ENCODE peak calls at places on chromosome 20, in four cellular contexts. One of them, this sample, is unnamed.

GRCh38 chr20:50354690-50355592 is 155.2 kb upstream of the PTPN1 start:
- DNase-seq in BE2C: no peak
- DNase-seq in retinal pigment epithelial cell: no peak
- DNase-seq in transverse colon: peak
- DNase-seq in this sample: no peak

GRCh38 chr20:52150440-52151258 is 40.9 kb downstream of the ZFP64 start:
- DNase-seq in BE2C: peak
- DNase-seq in retinal pigment epithelial cell: no peak
- DNase-seq in transverse colon: no peak
- DNase-seq in this sample: peak

GRCh38 chr20:1803216-1804128 is 91.7 kb upstream of the SIRPA start:
- DNase-seq in BE2C: no peak
- DNase-seq in retinal pigment epithelial cell: no peak
- DNase-seq in transverse colon: peak
- DNase-seq in this sample: no peak

GRCh38 chr20:51628533-51629398 is 86.2 kb upstream of the NFATC2 start:
- DNase-seq in BE2C: no peak
- DNase-seq in retinal pigment epithelial cell: no peak
- DNase-seq in transverse colon: no peak
- DNase-seq in this sample: peak

GRCh38 chr20:39116020-39116419 is 153.9 kb downstream of the DHX35 start:
- DNase-seq in BE2C: no peak
- DNase-seq in retinal pigment epithelial cell: no peak
- DNase-seq in transverse colon: no peak
- DNase-seq in this sample: no peak

GRCh38 chr20:9103955-9104354 is 35.1 kb downstream of the PLCB4 start:
- DNase-seq in BE2C: no peak
- DNase-seq in retinal pigment epithelial cell: no peak
- DNase-seq in transverse colon: no peak
- DNase-seq in this sample: peak

GRCh38 chr20:24677626-24678328 is 208.3 kb downstream of the SYNDIG1 start:
- DNase-seq in BE2C: no peak
- DNase-seq in retinal pigment epithelial cell: no peak
- DNase-seq in transverse colon: no peak
- DNase-seq in this sample: no peak

GRCh38 chr20:32227744-32228688 is 20.3 kb downstream of the POFUT1 start:
- DNase-seq in BE2C: no peak
- DNase-seq in retinal pigment epithelial cell: no peak
- DNase-seq in transverse colon: peak
- DNase-seq in this sample: no peak

GRCh38 chr20:21615617-21616080 is 89.8 kb upstream of the PAX1 start:
- DNase-seq in BE2C: peak
- DNase-seq in retinal pigment epithelial cell: no peak
- DNase-seq in transverse colon: peak
- DNase-seq in this sample: peak

GRCh38 chr20:40880063-40880715 is 148.4 kb upstream of the TOP1 start:
- DNase-seq in BE2C: no peak
- DNase-seq in retinal pigment epithelial cell: no peak
- DNase-seq in transverse colon: no peak
- DNase-seq in this sample: no peak

GRCh38 chr20:458766-459165 is 3.6 kb downstream of the TBC1D20 start:
- DNase-seq in BE2C: no peak
- DNase-seq in retinal pigment epithelial cell: no peak
- DNase-seq in transverse colon: no peak
- DNase-seq in this sample: no peak

GRCh38 chr20:462199-462991 is at the start of gene TBC1D20:
- DNase-seq in BE2C: peak
- DNase-seq in retinal pigment epithelial cell: peak
- DNase-seq in transverse colon: peak
- DNase-seq in this sample: peak

GRCh38 chr20:461254-462198 is 807 bp downstream of the TBC1D20 start:
- DNase-seq in BE2C: peak
- DNase-seq in retinal pigment epithelial cell: no peak
- DNase-seq in transverse colon: peak
- DNase-seq in this sample: no peak

GRCh38 chr20:460180-460579 is 2.2 kb downstream of the TBC1D20 start:
- DNase-seq in BE2C: no peak
- DNase-seq in retinal pigment epithelial cell: no peak
- DNase-seq in transverse colon: no peak
- DNase-seq in this sample: no peak

GRCh38 chr20:460707-461106 is 1.6 kb downstream of the TBC1D20 start:
- DNase-seq in BE2C: no peak
- DNase-seq in retinal pigment epithelial cell: no peak
- DNase-seq in transverse colon: no peak
- DNase-seq in this sample: no peak
- H3K4me3 ChIP-seq in BE2C: no peak
- H3K4me3 ChIP-seq in retinal pigment epithelial cell: peak
- H3K4me3 ChIP-seq in transverse colon: no peak
- H3K4me3 ChIP-seq in this sample: peak

GRCh38 chr20:63568170-63568981 is 5.7 kb downstream of the HELZ2 start:
- DNase-seq in BE2C: no peak
- DNase-seq in retinal pigment epithelial cell: no peak
- DNase-seq in transverse colon: no peak
- DNase-seq in this sample: no peak
- H3K4me3 ChIP-seq in BE2C: no peak
- H3K4me3 ChIP-seq in retinal pigment epithelial cell: no peak
- H3K4me3 ChIP-seq in transverse colon: no peak
- H3K4me3 ChIP-seq in this sample: no peak

GRCh38 chr20:47358052-47358671 is 1.7 kb upstream of the ZMYND8 start:
- DNase-seq in BE2C: no peak
- DNase-seq in retinal pigment epithelial cell: no peak
- DNase-seq in transverse colon: no peak
- DNase-seq in this sample: no peak
- H3K4me3 ChIP-seq in BE2C: peak
- H3K4me3 ChIP-seq in retinal pigment epithelial cell: no peak
- H3K4me3 ChIP-seq in transverse colon: no peak
- H3K4me3 ChIP-seq in this sample: no peak

GRCh38 chr20:47359533-47360206 is 3.2 kb upstream of the ZMYND8 start:
- DNase-seq in BE2C: no peak
- DNase-seq in retinal pigment epithelial cell: no peak
- DNase-seq in transverse colon: no peak
- DNase-seq in this sample: no peak
- H3K4me3 ChIP-seq in BE2C: no peak
- H3K4me3 ChIP-seq in retinal pigment epithelial cell: no peak
- H3K4me3 ChIP-seq in transverse colon: no peak
- H3K4me3 ChIP-seq in this sample: no peak

GRCh38 chr20:45406260-45407066 is 1.6 kb upstream of the DBNDD2 start:
- DNase-seq in BE2C: peak
- DNase-seq in retinal pigment epithelial cell: no peak
- DNase-seq in transverse colon: peak
- DNase-seq in this sample: no peak
- H3K4me3 ChIP-seq in BE2C: peak
- H3K4me3 ChIP-seq in retinal pigment epithelial cell: peak
- H3K4me3 ChIP-seq in transverse colon: peak
- H3K4me3 ChIP-seq in this sample: peak

GRCh38 chr20:61397790-61398189 is 145.7 kb downstream of the CDH4 start:
- DNase-seq in BE2C: no peak
- DNase-seq in retinal pigment epithelial cell: no peak
- DNase-seq in transverse colon: no peak
- DNase-seq in this sample: no peak
- H3K4me3 ChIP-seq in BE2C: no peak
- H3K4me3 ChIP-seq in retinal pigment epithelial cell: no peak
- H3K4me3 ChIP-seq in transverse colon: no peak
- H3K4me3 ChIP-seq in this sample: no peak

GRCh38 chr20:4726710-4727391 is 5.1 kb downstream of the PRND start:
- DNase-seq in BE2C: no peak
- DNase-seq in retinal pigment epithelial cell: no peak
- DNase-seq in transverse colon: peak
- DNase-seq in this sample: no peak
- H3K4me3 ChIP-seq in BE2C: no peak
- H3K4me3 ChIP-seq in retinal pigment epithelial cell: no peak
- H3K4me3 ChIP-seq in transverse colon: no peak
- H3K4me3 ChIP-seq in this sample: no peak

GRCh38 chr20:46894971-46895905 is 595 bp downstream of the EYA2 start:
- DNase-seq in BE2C: no peak
- DNase-seq in retinal pigment epithelial cell: peak
- DNase-seq in transverse colon: peak
- DNase-seq in this sample: no peak

GRCh38 chr20:46893877-46894578 is 615 bp upstream of the EYA2 start:
- DNase-seq in BE2C: no peak
- DNase-seq in retinal pigment epithelial cell: no peak
- DNase-seq in transverse colon: no peak
- DNase-seq in this sample: no peak

GRCh38 chr20:46897471-46897870 is 2.8 kb downstream of the EYA2 start:
- DNase-seq in BE2C: no peak
- DNase-seq in retinal pigment epithelial cell: no peak
- DNase-seq in transverse colon: no peak
- DNase-seq in this sample: no peak

GRCh38 chr20:46894579-46894958 is at the start of gene EYA2:
- DNase-seq in BE2C: no peak
- DNase-seq in retinal pigment epithelial cell: no peak
- DNase-seq in transverse colon: peak
- DNase-seq in this sample: no peak

DNA sequence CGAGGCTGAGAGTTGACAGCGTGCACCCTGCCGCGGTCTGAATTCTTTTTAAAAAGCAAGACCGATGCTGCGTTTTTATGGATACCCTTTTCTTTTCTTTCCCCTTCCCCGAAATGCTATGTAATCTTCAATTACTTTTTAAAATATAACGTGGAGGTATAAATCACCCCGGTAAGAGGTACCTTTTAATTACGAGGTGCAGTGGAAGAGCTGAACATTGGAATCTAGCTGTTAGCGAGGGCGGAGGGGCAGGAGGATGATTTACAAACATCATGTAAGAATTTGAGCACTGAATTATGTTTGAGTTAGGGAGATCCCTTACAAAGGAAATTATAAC is 1.2 kb downstream of the EYA2 start:
- DNase-seq in BE2C: no peak
- DNase-seq in retinal pigment epithelial cell: no peak
- DNase-seq in transverse colon: no peak
- DNase-seq in this sample: no peak
- H3K4me3 ChIP-seq in BE2C: no peak
- H3K4me3 ChIP-seq in retinal pigment epithelial cell: peak
- H3K4me3 ChIP-seq in transverse colon: peak
- H3K4me3 ChIP-seq in this sample: no peak

DNA sequence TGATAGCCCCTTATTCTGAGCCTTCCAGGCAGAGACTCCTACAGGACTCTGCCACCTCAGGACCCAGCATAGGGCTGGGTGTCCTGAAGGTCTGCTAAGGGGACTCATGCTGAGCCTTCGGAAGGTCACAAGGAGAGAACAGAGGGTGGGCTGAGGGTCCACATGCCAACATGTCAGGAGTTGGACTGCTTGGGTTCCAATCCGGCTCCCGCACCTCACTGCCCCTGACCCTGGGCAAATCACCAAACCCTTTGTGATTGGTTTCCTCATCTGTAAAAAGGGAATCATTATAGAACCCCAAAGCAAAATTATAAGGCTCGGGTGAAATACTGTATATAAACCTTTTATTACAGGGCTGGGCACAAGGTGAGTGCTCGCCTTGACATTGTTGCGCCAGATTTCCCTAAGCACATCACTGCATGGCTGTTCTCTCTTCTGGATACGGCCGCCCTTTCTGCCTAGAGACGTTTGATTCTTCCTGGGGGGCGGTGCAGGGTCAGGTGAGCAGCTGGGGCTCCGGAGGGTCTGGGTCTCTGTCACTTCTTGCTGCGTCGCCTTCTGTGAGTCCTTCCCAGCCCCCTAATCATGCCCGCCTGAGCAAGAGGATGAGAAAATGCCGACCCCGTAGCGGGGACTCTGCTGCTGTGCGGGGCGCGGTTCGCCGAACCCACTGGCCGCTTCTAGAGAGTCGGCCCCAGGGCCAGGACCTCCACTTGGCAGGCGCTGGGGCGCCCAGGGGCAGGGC is 90.5 kb upstream of the EPB41L1 start:
- DNase-seq in BE2C: no peak
- DNase-seq in retinal pigment epithelial cell: no peak
- DNase-seq in transverse colon: no peak
- DNase-seq in this sample: no peak
- H3K4me3 ChIP-seq in BE2C: peak
- H3K4me3 ChIP-seq in retinal pigment epithelial cell: peak
- H3K4me3 ChIP-seq in transverse colon: peak
- H3K4me3 ChIP-seq in this sample: peak